ENCODE peak calls at places on chromosomes 12 and 14, in eight cellular contexts. J is HFF-Myc, U is tibial artery, D is left ventricle myocardium inferior, A is heart right ventricle, C is foreskin keratinocyte, O is Calu3, V is MM.1S. R is an unnamed sample.
A peak's percentile ranks its signal among the peaks of the same experiment; 100 is the strongest.

GRCh38 chr12:25592725-25593495 is 39.8 kb upstream of the LMNTD1 start:
- DNase-seq in J (no peak), U (no peak), D (no peak), A (no peak), C (no peak), O (no peak), V (no peak), R (no peak)

GRCh38 chr12:107477946-107478610 is 207.5 kb upstream of the PWP1 start:
- DNase-seq in J (no peak), U (no peak), D (no peak), A (no peak), C (peak; percentile 39), O (no peak), V (no peak), R (no peak)

GRCh38 chr14:67186789-67187188 is 2.5 kb upstream of the GARIN2 start:
- DNase-seq in J (no peak), U (no peak), D (no peak), A (no peak), C (no peak), O (peak; percentile 12), V (peak; percentile 81), R (no peak)

GRCh38 chr12:1842905-1843640 is 22.7 kb downstream of the LRTM2 start:
- DNase-seq in J (no peak), U (no peak), D (no peak), A (no peak), C (no peak), O (no peak), V (no peak), R (no peak)

GRCh38 chr12:130076752-130077151 is 85.5 kb upstream of the FZD10 start:
- DNase-seq in J (no peak), U (no peak), D (no peak), A (peak; percentile 25), C (no peak), O (no peak), V (no peak), R (no peak)

GRCh38 chr12:122868471-122869177 is 27.3 kb downstream of the VPS37B start:
- DNase-seq in J (no peak), U (no peak), D (no peak), A (no peak), C (no peak), O (no peak), V (no peak), R (no peak)

GRCh38 chr12:40692617-40693502 is 621 bp downstream of the CNTN1 start:
- DNase-seq in J (no peak), U (no peak), D (no peak), A (no peak), C (peak; percentile 60), O (no peak), V (no peak), R (no peak)

GRCh38 chr14:50647753-50648152 is 20.4 kb downstream of the SAV1 start:
- DNase-seq in J (no peak), U (no peak), D (no peak), A (no peak), C (no peak), O (no peak), V (no peak), R (no peak)

GRCh38 chr14:21084988-21085853 is 13.2 kb downstream of the ZNF219 start:
- DNase-seq in J (no peak), U (peak; percentile 47), D (no peak), A (peak; percentile 51), C (peak; percentile 82), O (no peak), V (no peak), R (peak; percentile 89)

GRCh38 chr14:36315159-36315853 is 5.1 kb downstream of the MBIP start:
- DNase-seq in J (no peak), U (no peak), D (no peak), A (no peak), C (no peak), O (no peak), V (no peak), R (no peak)

GRCh38 chr12:95739561-95740313 is 50.8 kb downstream of the NTN4 start:
- DNase-seq in J (no peak), U (peak; percentile 26), D (peak; percentile 75), A (peak; percentile 71), C (no peak), O (no peak), V (no peak), R (no peak)

GRCh38 chr12:39883411-39883810 is 222.5 kb downstream of the SLC2A13 start:
- DNase-seq in J (no peak), U (no peak), D (no peak), A (no peak), C (no peak), O (no peak), V (no peak), R (no peak)

GRCh38 chr12:51905507-51906438 is 1.5 kb upstream of the ACVRL1 start:
- DNase-seq in J (no peak), U (peak; percentile 91), D (peak; percentile 87), A (peak; percentile 89), C (peak; percentile 32), O (no peak), V (no peak), R (no peak)

GRCh38 chr14:61152851-61153364 is 128.2 kb downstream of the TMEM30B start:
- DNase-seq in J (no peak), U (no peak), D (no peak), A (no peak), C (no peak), O (no peak), V (no peak), R (no peak)

GRCh38 chr14:24252289-24253124 is 10.1 kb upstream of the TINF2 start:
- DNase-seq in J (no peak), U (no peak), D (no peak), A (no peak), C (no peak), O (no peak), V (no peak), R (no peak)

GRCh38 chr14:55099741-55100140 is 29.3 kb upstream of the LGALS3 start:
- DNase-seq in J (no peak), U (no peak), D (no peak), A (no peak), C (peak; percentile 24), O (no peak), V (no peak), R (no peak)

GRCh38 chr12:60926256-60926655 is 1330.4 kb downstream of the SLC16A7 start:
- DNase-seq in J (no peak), U (no peak), D (no peak), A (no peak), C (no peak), O (no peak), V (no peak), R (no peak)

GRCh38 chr12:59230334-59230733 is 310.0 kb upstream of the LRIG3 start:
- DNase-seq in J (no peak), U (no peak), D (no peak), A (no peak), C (no peak), O (no peak), V (no peak), R (no peak)

GRCh38 chr12:98232753-98233385 is 282.5 kb upstream of the TMPO start:
- DNase-seq in J (no peak), U (no peak), D (no peak), A (no peak), C (no peak), O (no peak), V (no peak), R (no peak)

GRCh38 chr12:89732511-89732910 is 23.9 kb upstream of the ATP2B1 start:
- DNase-seq in J (no peak), U (no peak), D (no peak), A (no peak), C (no peak), O (no peak), V (no peak), R (no peak)
- TF ChIP-seq CTCF in J (no peak), U (no peak), D (no peak), A (no peak), C (no peak), O (no peak), V (no peak), R (no peak)

DNA sequence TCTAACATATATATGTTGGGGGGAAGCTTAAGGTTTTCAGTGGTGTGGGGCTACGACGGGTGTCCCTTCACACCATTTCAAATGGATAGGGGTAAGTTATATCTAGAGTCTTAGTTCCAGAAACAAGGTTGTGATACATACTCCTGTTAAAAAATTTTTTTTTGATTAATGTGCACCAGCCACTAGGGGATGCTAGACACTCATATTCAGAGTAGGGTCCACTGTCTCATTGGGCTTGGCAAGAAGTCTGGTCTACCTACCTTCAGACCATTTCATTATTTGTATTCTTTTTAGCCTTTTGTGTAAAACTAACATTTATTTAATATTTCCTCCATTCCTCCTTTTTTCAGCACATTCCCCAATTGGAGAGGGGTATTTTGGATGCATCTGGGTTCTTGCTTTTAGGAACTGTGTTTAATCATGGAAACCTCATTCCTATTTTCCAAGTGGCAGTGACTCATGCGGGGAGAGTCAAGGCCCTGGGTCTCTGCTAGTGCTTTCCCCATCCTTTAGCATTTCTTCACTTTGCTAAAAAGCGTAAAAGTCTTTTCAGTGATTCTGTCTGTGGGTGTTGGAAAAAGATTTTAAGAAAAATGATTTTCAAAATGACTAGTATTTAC is 33.4 kb downstream of the ANO4 start:
- DNase-seq in J (no peak), U (no peak), D (no peak), A (no peak), C (peak; percentile 47), O (peak; percentile 51), V (peak; percentile 55), R (peak; percentile 16)
- TF ChIP-seq CTCF in J (peak; percentile 71), U (peak; percentile 37), D (peak; percentile 17), A (no peak), C (peak; percentile 87), O (peak; percentile 81), V (peak; percentile 73), R (peak; percentile 95)

GRCh38 chr14:74552623-74553022 is 59.1 kb downstream of the ISCA2 start:
- DNase-seq in J (no peak), U (peak; percentile 85), D (peak; percentile 79), A (peak; percentile 53), C (no peak), O (no peak), V (no peak), R (no peak)
- TF ChIP-seq CTCF in J (no peak), U (no peak), D (no peak), A (no peak), C (no peak), O (no peak), V (no peak), R (no peak)

DNA sequence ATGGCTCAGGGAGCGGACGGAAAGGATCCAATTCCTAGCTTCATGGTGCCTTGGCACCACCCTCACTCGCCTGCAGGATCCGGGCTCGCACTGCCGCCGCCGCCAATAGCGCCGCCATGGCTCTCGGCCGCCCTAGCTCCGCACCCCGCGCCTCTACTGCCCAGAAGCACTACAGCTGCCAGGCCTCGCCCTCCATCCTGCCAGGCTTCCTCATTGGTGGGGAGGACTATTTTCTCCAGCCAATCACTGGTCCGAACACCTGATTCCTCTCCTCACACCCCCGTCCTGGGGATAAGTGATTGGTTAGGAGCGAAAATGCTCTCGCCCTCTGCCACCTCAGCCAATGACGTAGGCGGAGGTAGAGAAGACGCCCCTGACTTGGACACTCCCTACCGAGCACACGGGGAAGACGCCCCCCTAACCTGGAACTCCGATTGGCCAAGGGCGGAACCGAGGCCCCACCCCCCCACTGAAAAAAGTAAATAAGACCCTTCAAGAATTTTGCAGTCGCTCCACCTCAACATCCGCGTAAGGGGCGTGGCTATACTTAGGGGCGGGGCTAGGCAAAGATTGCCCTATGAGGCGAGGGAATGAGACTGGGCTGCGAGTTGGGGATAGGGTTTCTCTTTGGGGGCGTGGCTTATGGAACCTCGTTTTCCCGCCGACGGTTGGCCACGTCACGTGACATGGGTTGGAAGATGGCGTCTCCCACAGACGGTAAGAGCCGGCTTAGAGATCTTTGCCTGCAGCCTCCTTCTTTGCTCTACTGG is at the start of the genes ALDH6A1 and LIN52:
- DNase-seq in J (peak; percentile 100), U (peak; percentile 100), D (peak; percentile 99), A (peak; percentile 100), C (peak; percentile 100), O (peak; percentile 99), V (peak; percentile 96), R (peak; percentile 99)
- TF ChIP-seq CTCF in J (no peak), U (no peak), D (peak; percentile 22), A (no peak), C (peak; percentile 48), O (no peak), V (no peak), R (peak; percentile 12)

R was measured in epithelial cell of proximal tubule.